ENCODE peak calls at places on chromosome 4, in four cellular contexts. X, B, O and L are unnamed samples.

GRCh38 chr4:173448919-173449641 is 50.2 kb upstream of the SCRG1 start:
- DNase-seq in X (peak; percentile 73), O (no peak), B (no peak), L (no peak)

GRCh38 chr4:24405356-24405755 is 179.0 kb downstream of the DHX15 start:
- DNase-seq in O (no peak), B (no peak), X (no peak), L (no peak)

GRCh38 chr4:136864580-136865185 is 667.6 kb downstream of the PCDH18 start:
- DNase-seq in X (peak; percentile 83), B (no peak), O (peak; percentile 59), L (peak; percentile 5)

GRCh38 chr4:25969374-25969773 is 55.4 kb downstream of the SMIM20 start:
- DNase-seq in O (no peak), X (no peak), B (no peak), L (no peak)

GRCh38 chr4:107619065-107619464 is 101.0 kb downstream of the PAPSS1 start:
- DNase-seq in O (no peak), X (no peak), B (no peak), L (no peak)

GRCh38 chr4:1802151-1802715 is 9.1 kb downstream of the FGFR3 start:
- DNase-seq in O (no peak), B (no peak), X (no peak), L (no peak)

GRCh38 chr4:52142816-52143215 is 91.7 kb downstream of the SPATA18 start:
- DNase-seq in O (no peak), X (no peak), B (no peak), L (no peak)

GRCh38 chr4:1531683-1532548 is 125.7 kb upstream of the NKX1-1 start:
- DNase-seq in O (no peak), X (no peak), B (no peak), L (no peak)

GRCh38 chr4:98802673-98803286 is 126.2 kb downstream of the EIF4E start:
- DNase-seq in X (no peak), B (no peak), O (no peak), L (no peak)

GRCh38 chr4:113666386-113667114 is 95.0 kb downstream of the CAMK2D start:
- DNase-seq in O (no peak), X (peak; percentile 29), B (no peak), L (no peak)

GRCh38 chr4:186554890-186555827 is at the start of gene MTNR1A:
- DNase-seq in B (no peak), X (peak; percentile 63), O (no peak), L (no peak)

GRCh38 chr4:166386491-166387367 is 513.7 kb downstream of the TLL1 start:
- DNase-seq in B (no peak), X (no peak), O (no peak), L (no peak)

GRCh38 chr4:15024386-15024785 is 22.1 kb downstream of the CPEB2 start:
- DNase-seq in O (no peak), B (no peak), X (no peak), L (no peak)

GRCh38 chr4:15021301-15021700 is 19.0 kb downstream of the CPEB2 start:
- DNase-seq in X (no peak), B (no peak), O (no peak), L (no peak)

GRCh38 chr4:15027921-15028435 is 25.7 kb downstream of the CPEB2 start:
- DNase-seq in O (no peak), X (no peak), B (no peak), L (no peak)

GRCh38 chr4:15021946-15022345 is 19.7 kb downstream of the CPEB2 start:
- DNase-seq in B (no peak), X (no peak), O (no peak), L (no peak)

GRCh38 chr4:15025693-15026092 is 23.4 kb downstream of the CPEB2 start:
- DNase-seq in B (no peak), X (no peak), O (no peak), L (no peak)
- H3K27ac ChIP-seq in B (no peak overlapping the region), X (no peak overlapping the region), O (no peak overlapping the region), L (no peak overlapping the region)

GRCh38 chr4:119037709-119038463 is 97.7 kb upstream of the MYOZ2 start:
- DNase-seq in X (no peak), B (no peak), O (no peak), L (no peak)
- H3K4me1 ChIP-seq in X (peaks cover 21% of the 10 kb centered on the region), B (peaks cover 7% of the 10 kb centered on the region), O (no peaks in the 10 kb centered on the region), L (no peaks in the 10 kb centered on the region)

GRCh38 chr4:38670939-38671593 is 7.1 kb downstream of the KLF3 start:
- DNase-seq in X (no peak), O (no peak), B (peak; percentile 62), L (no peak)

GRCh38 chr4:38674206-38675144 is 10.5 kb downstream of the KLF3 start:
- DNase-seq in X (peak; percentile 36), B (no peak), O (no peak), L (no peak)

GRCh38 chr4:38673109-38673978 is 9.3 kb downstream of the KLF3 start:
- DNase-seq in O (no peak), X (peak; percentile 25), B (peak; percentile 67), L (no peak)

GRCh38 chr4:38671594-38671943 is 7.6 kb downstream of the KLF3 start:
- DNase-seq in O (no peak), B (no peak), X (no peak), L (no peak)

GRCh38 chr4:38672247-38673071 is 8.5 kb downstream of the KLF3 start:
- DNase-seq in B (no peak), X (no peak), O (no peak), L (no peak)
- H3K4me3 ChIP-seq in B (no peak overlapping the region), X (no peak overlapping the region), O (no peak overlapping the region), L (no peak overlapping the region)

GRCh38 chr4:37661643-37662221 is 24.4 kb downstream of the RELL1 start:
- DNase-seq in X (no peak), B (no peak), O (no peak), L (no peak)

GRCh38 chr4:37664696-37665095 is 21.5 kb downstream of the RELL1 start:
- DNase-seq in B (no peak), X (peak; percentile 28), O (no peak), L (no peak)

GRCh38 chr4:37662861-37663390 is 23.2 kb downstream of the RELL1 start:
- DNase-seq in X (peak; percentile 30), O (no peak), B (no peak), L (no peak)

GRCh38 chr4:37663552-37663951 is 22.6 kb downstream of the RELL1 start:
- DNase-seq in X (no peak), B (no peak), O (no peak), L (no peak)

DNA sequence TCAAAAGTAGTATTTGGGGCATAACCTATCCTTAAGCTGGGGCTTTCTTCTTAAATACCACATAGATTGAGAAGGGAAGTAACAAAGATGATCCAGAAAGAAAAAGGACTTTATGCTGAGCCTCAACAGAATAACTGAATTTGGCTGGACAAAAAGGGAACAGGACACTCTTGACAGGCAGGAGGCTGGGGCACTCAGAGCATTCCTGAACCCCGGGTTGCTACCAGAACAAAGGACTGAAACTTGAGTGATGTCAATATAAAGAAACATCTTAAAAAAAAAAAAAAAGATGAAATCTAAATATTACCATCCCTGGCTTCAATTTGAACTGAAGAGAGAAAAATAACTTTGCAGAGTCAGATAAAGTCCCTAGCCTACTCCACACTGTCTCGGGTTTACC is 23.9 kb downstream of the RELL1 start:
- DNase-seq in O (no peak), X (no peak), B (no peak), L (no peak)
- H3K27ac ChIP-seq in O (no peak overlapping the region), X (peak overlapping the region; percentile 36), B (no peak overlapping the region), L (no peak overlapping the region)